ENCODE peak calls at places on chromosomes 13 and 19, in nine cellular contexts. One of them, this sample, is unnamed. For H3K27me3, the result is how much of the 10 kb centered on the place peaks cover.

GRCh38 chr19:38727868-38728660 is 16.2 kb downstream of the CAPN12 start:
- DNase-seq in effector memory CD4-positive, alpha-beta T cell: no peak
- DNase-seq in DND-41: no peak
- DNase-seq in uterus: peak
- DNase-seq in spleen: peak
- DNase-seq in CD4-positive, CD25-positive, alpha-beta regulatory T cell: no peak
- DNase-seq in CD4-positive, alpha-beta T cell: no peak
- DNase-seq in psoas muscle: no peak
- DNase-seq in CD8-positive, alpha-beta T cell: no peak
- DNase-seq in this sample: no peak

GRCh38 chr19:47729468-47729798 is 15.9 kb upstream of the NOP53 start:
- DNase-seq in effector memory CD4-positive, alpha-beta T cell: no peak
- DNase-seq in DND-41: no peak
- DNase-seq in uterus: peak
- DNase-seq in spleen: no peak
- DNase-seq in CD4-positive, CD25-positive, alpha-beta regulatory T cell: no peak
- DNase-seq in CD4-positive, alpha-beta T cell: no peak
- DNase-seq in psoas muscle: peak
- DNase-seq in CD8-positive, alpha-beta T cell: no peak
- DNase-seq in this sample: peak

GRCh38 chr13:29418026-29418425 is 177.5 kb downstream of the SLC7A1 start:
- DNase-seq in effector memory CD4-positive, alpha-beta T cell: no peak
- DNase-seq in DND-41: no peak
- DNase-seq in uterus: no peak
- DNase-seq in spleen: no peak
- DNase-seq in CD4-positive, CD25-positive, alpha-beta regulatory T cell: no peak
- DNase-seq in CD4-positive, alpha-beta T cell: no peak
- DNase-seq in psoas muscle: no peak
- DNase-seq in CD8-positive, alpha-beta T cell: no peak
- DNase-seq in this sample: no peak

GRCh38 chr13:105878119-105878518 is 657.3 kb downstream of the EFNB2 start:
- DNase-seq in effector memory CD4-positive, alpha-beta T cell: no peak
- DNase-seq in DND-41: no peak
- DNase-seq in uterus: no peak
- DNase-seq in spleen: no peak
- DNase-seq in CD4-positive, CD25-positive, alpha-beta regulatory T cell: no peak
- DNase-seq in CD4-positive, alpha-beta T cell: no peak
- DNase-seq in psoas muscle: no peak
- DNase-seq in CD8-positive, alpha-beta T cell: no peak
- DNase-seq in this sample: no peak

GRCh38 chr13:77702364-77702763 is 4.9 kb downstream of the SLAIN1 start:
- DNase-seq in effector memory CD4-positive, alpha-beta T cell: no peak
- DNase-seq in DND-41: no peak
- DNase-seq in uterus: no peak
- DNase-seq in spleen: no peak
- DNase-seq in CD4-positive, CD25-positive, alpha-beta regulatory T cell: no peak
- DNase-seq in CD4-positive, alpha-beta T cell: no peak
- DNase-seq in psoas muscle: no peak
- DNase-seq in CD8-positive, alpha-beta T cell: no peak
- DNase-seq in this sample: no peak

GRCh38 chr13:47215741-47216140 is 318.9 kb upstream of the HTR2A start:
- DNase-seq in effector memory CD4-positive, alpha-beta T cell: no peak
- DNase-seq in DND-41: no peak
- DNase-seq in uterus: no peak
- DNase-seq in spleen: no peak
- DNase-seq in CD4-positive, CD25-positive, alpha-beta regulatory T cell: no peak
- DNase-seq in CD4-positive, alpha-beta T cell: no peak
- DNase-seq in psoas muscle: no peak
- DNase-seq in CD8-positive, alpha-beta T cell: no peak
- DNase-seq in this sample: no peak

GRCh38 chr19:9934132-9934950 is 2.0 kb downstream of the OLFM2 start:
- DNase-seq in effector memory CD4-positive, alpha-beta T cell: peak
- DNase-seq in DND-41: peak
- DNase-seq in uterus: peak
- DNase-seq in spleen: peak
- DNase-seq in CD4-positive, CD25-positive, alpha-beta regulatory T cell: peak
- DNase-seq in CD4-positive, alpha-beta T cell: peak
- DNase-seq in psoas muscle: peak
- DNase-seq in CD8-positive, alpha-beta T cell: peak
- DNase-seq in this sample: peak

GRCh38 chr13:113489549-113490495 is 689 bp downstream of the DCUN1D2 start:
- DNase-seq in effector memory CD4-positive, alpha-beta T cell: peak
- DNase-seq in DND-41: peak
- DNase-seq in uterus: peak
- DNase-seq in spleen: no peak
- DNase-seq in CD4-positive, CD25-positive, alpha-beta regulatory T cell: peak
- DNase-seq in CD4-positive, alpha-beta T cell: peak
- DNase-seq in psoas muscle: no peak
- DNase-seq in CD8-positive, alpha-beta T cell: no peak
- DNase-seq in this sample: no peak

GRCh38 chr19:390386-391198 is 18.4 kb downstream of the C2CD4C start:
- DNase-seq in effector memory CD4-positive, alpha-beta T cell: no peak
- DNase-seq in DND-41: no peak
- DNase-seq in uterus: no peak
- DNase-seq in spleen: peak
- DNase-seq in CD4-positive, CD25-positive, alpha-beta regulatory T cell: no peak
- DNase-seq in CD4-positive, alpha-beta T cell: no peak
- DNase-seq in psoas muscle: no peak
- DNase-seq in CD8-positive, alpha-beta T cell: no peak
- DNase-seq in this sample: no peak

GRCh38 chr13:41649659-41650058 is 192.3 kb downstream of the RGCC start:
- DNase-seq in effector memory CD4-positive, alpha-beta T cell: no peak
- DNase-seq in DND-41: no peak
- DNase-seq in uterus: no peak
- DNase-seq in spleen: no peak
- DNase-seq in CD4-positive, CD25-positive, alpha-beta regulatory T cell: no peak
- DNase-seq in CD4-positive, alpha-beta T cell: no peak
- DNase-seq in psoas muscle: no peak
- DNase-seq in CD8-positive, alpha-beta T cell: no peak
- DNase-seq in this sample: no peak

GRCh38 chr13:41652735-41653361 is 195.5 kb downstream of the RGCC start:
- DNase-seq in effector memory CD4-positive, alpha-beta T cell: no peak
- DNase-seq in DND-41: peak
- DNase-seq in uterus: peak
- DNase-seq in spleen: no peak
- DNase-seq in CD4-positive, CD25-positive, alpha-beta regulatory T cell: peak
- DNase-seq in CD4-positive, alpha-beta T cell: peak
- DNase-seq in psoas muscle: no peak
- DNase-seq in CD8-positive, alpha-beta T cell: no peak
- DNase-seq in this sample: no peak

GRCh38 chr13:41651413-41652068 is 194.2 kb downstream of the RGCC start:
- DNase-seq in effector memory CD4-positive, alpha-beta T cell: no peak
- DNase-seq in DND-41: no peak
- DNase-seq in uterus: no peak
- DNase-seq in spleen: no peak
- DNase-seq in CD4-positive, CD25-positive, alpha-beta regulatory T cell: no peak
- DNase-seq in CD4-positive, alpha-beta T cell: no peak
- DNase-seq in psoas muscle: no peak
- DNase-seq in CD8-positive, alpha-beta T cell: no peak
- DNase-seq in this sample: no peak

GRCh38 chr13:41648314-41648935 is 191.1 kb downstream of the RGCC start:
- DNase-seq in effector memory CD4-positive, alpha-beta T cell: no peak
- DNase-seq in DND-41: no peak
- DNase-seq in uterus: no peak
- DNase-seq in spleen: no peak
- DNase-seq in CD4-positive, CD25-positive, alpha-beta regulatory T cell: no peak
- DNase-seq in CD4-positive, alpha-beta T cell: no peak
- DNase-seq in psoas muscle: no peak
- DNase-seq in CD8-positive, alpha-beta T cell: no peak
- DNase-seq in this sample: no peak

DNA sequence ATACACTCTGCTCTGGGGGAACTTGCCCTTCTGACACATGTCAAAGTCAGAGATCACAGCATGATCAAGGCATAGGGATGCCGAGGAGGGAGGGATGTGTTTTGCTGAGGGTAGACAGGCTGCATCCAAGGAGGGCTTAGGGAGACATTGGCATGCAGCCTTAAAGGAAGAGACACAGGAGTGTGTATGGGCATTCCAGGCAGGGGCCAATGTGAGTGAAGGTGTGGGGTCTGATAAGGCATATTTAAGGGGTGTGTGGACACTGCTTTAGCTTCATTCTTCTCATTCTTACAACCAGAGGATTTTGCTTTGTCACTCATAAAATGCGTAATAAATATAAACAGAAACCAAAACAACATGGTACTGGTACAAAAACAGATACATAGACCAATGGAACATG is 193.4 kb downstream of the RGCC start:
- DNase-seq in effector memory CD4-positive, alpha-beta T cell: no peak
- DNase-seq in DND-41: no peak
- DNase-seq in uterus: no peak
- DNase-seq in spleen: no peak
- DNase-seq in CD4-positive, CD25-positive, alpha-beta regulatory T cell: no peak
- DNase-seq in CD4-positive, alpha-beta T cell: no peak
- DNase-seq in psoas muscle: no peak
- DNase-seq in CD8-positive, alpha-beta T cell: no peak
- DNase-seq in this sample: no peak
- H3K27ac ChIP-seq in effector memory CD4-positive, alpha-beta T cell: no peak
- H3K27ac ChIP-seq in DND-41: no peak
- H3K27ac ChIP-seq in uterus: peak
- H3K27ac ChIP-seq in spleen: no peak
- H3K27ac ChIP-seq in CD4-positive, CD25-positive, alpha-beta regulatory T cell: no peak
- H3K27ac ChIP-seq in CD4-positive, alpha-beta T cell: no peak
- H3K27ac ChIP-seq in psoas muscle: no peak
- H3K27ac ChIP-seq in CD8-positive, alpha-beta T cell: no peak
- H3K27ac ChIP-seq in this sample: no peak

DNA sequence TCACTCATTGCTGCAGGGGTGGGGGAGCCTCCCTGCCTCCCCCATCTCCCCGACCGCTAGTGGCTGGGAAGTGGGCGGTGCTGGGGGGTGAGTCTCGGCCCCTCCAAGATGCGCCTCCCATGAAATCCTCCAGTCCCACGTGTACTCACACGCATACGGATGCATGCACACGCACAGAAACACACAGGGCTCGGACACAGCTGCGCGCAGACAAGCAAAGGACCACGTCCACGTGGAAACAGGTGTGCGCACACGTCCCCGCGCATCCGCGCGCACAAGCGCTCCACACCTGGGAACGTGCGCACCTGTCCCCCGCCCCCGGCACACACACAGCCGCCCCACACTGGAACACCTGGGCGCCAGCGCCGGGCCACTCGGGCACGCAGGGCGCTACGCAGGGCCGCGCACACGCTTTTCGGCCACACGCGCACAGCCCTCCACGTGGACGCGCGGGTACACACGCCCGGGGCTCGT is 680 bp downstream of the MATK start:
- DNase-seq in effector memory CD4-positive, alpha-beta T cell: no peak
- DNase-seq in DND-41: peak
- DNase-seq in uterus: no peak
- DNase-seq in spleen: peak
- DNase-seq in CD4-positive, CD25-positive, alpha-beta regulatory T cell: no peak
- DNase-seq in CD4-positive, alpha-beta T cell: no peak
- DNase-seq in psoas muscle: no peak
- DNase-seq in CD8-positive, alpha-beta T cell: no peak
- DNase-seq in this sample: no peak
- H3K27me3 ChIP-seq in effector memory CD4-positive, alpha-beta T cell: under half
- H3K27me3 ChIP-seq in DND-41: under half
- H3K27me3 ChIP-seq in uterus: under half
- H3K27me3 ChIP-seq in spleen: under half
- H3K27me3 ChIP-seq in CD4-positive, CD25-positive, alpha-beta regulatory T cell: under half
- H3K27me3 ChIP-seq in CD4-positive, alpha-beta T cell: under half
- H3K27me3 ChIP-seq in psoas muscle: under half
- H3K27me3 ChIP-seq in CD8-positive, alpha-beta T cell: under half
- H3K27me3 ChIP-seq in this sample: under half

DNA sequence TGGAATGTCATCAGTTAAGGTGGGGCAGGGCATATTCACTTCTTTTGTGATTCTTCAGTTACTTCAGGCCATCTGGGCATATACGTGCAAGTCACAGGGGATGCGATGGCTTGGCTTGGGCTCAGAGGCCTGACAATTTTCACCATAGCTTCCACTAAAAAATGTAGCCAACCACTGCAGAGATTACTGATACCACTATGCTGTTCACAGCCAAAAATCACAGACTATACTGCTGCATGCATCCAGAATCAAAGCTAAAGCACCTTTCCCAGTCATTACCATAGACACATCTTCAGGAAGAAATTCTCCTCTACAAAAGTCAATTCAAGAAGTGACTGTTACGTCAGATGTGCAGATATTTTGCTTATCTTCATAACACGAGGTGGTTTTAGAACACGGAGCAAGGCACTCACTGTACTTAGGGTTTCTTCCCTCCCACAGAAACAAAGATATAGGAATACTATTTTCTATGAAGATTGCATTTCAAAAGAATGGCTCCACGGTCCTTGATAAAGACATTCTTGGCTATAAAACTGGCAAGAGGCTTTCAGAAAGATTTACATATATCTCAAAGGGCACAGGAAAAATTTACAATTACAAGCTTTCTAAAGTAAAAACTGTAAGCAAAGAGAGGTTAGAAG is 1556.6 kb upstream of the PRR20A start:
- DNase-seq in effector memory CD4-positive, alpha-beta T cell: no peak
- DNase-seq in DND-41: no peak
- DNase-seq in uterus: no peak
- DNase-seq in spleen: no peak
- DNase-seq in CD4-positive, CD25-positive, alpha-beta regulatory T cell: no peak
- DNase-seq in CD4-positive, alpha-beta T cell: no peak
- DNase-seq in psoas muscle: no peak
- DNase-seq in CD8-positive, alpha-beta T cell: no peak
- DNase-seq in this sample: no peak
- H3K27ac ChIP-seq in effector memory CD4-positive, alpha-beta T cell: no peak
- H3K27ac ChIP-seq in DND-41: no peak
- H3K27ac ChIP-seq in uterus: no peak
- H3K27ac ChIP-seq in spleen: no peak
- H3K27ac ChIP-seq in CD4-positive, CD25-positive, alpha-beta regulatory T cell: no peak
- H3K27ac ChIP-seq in CD4-positive, alpha-beta T cell: no peak
- H3K27ac ChIP-seq in psoas muscle: no peak
- H3K27ac ChIP-seq in CD8-positive, alpha-beta T cell: no peak
- H3K27ac ChIP-seq in this sample: no peak

GRCh38 chr19:49459388-49459787 is 6.4 kb downstream of the ALDH16A1 start:
- DNase-seq in effector memory CD4-positive, alpha-beta T cell: no peak
- DNase-seq in DND-41: no peak
- DNase-seq in uterus: no peak
- DNase-seq in spleen: no peak
- DNase-seq in CD4-positive, CD25-positive, alpha-beta regulatory T cell: no peak
- DNase-seq in CD4-positive, alpha-beta T cell: no peak
- DNase-seq in psoas muscle: no peak
- DNase-seq in CD8-positive, alpha-beta T cell: no peak
- DNase-seq in this sample: no peak

GRCh38 chr19:49463960-49464740 is 9.9 kb upstream of the FLT3LG start:
- DNase-seq in effector memory CD4-positive, alpha-beta T cell: no peak
- DNase-seq in DND-41: no peak
- DNase-seq in uterus: no peak
- DNase-seq in spleen: no peak
- DNase-seq in CD4-positive, CD25-positive, alpha-beta regulatory T cell: no peak
- DNase-seq in CD4-positive, alpha-beta T cell: no peak
- DNase-seq in psoas muscle: no peak
- DNase-seq in CD8-positive, alpha-beta T cell: no peak
- DNase-seq in this sample: no peak

GRCh38 chr19:49458567-49458903 is 5.5 kb downstream of the ALDH16A1 start:
- DNase-seq in effector memory CD4-positive, alpha-beta T cell: no peak
- DNase-seq in DND-41: no peak
- DNase-seq in uterus: no peak
- DNase-seq in spleen: no peak
- DNase-seq in CD4-positive, CD25-positive, alpha-beta regulatory T cell: no peak
- DNase-seq in CD4-positive, alpha-beta T cell: no peak
- DNase-seq in psoas muscle: no peak
- DNase-seq in CD8-positive, alpha-beta T cell: no peak
- DNase-seq in this sample: no peak

GRCh38 chr19:49462492-49462891 is 9.5 kb downstream of the ALDH16A1 start:
- DNase-seq in effector memory CD4-positive, alpha-beta T cell: no peak
- DNase-seq in DND-41: no peak
- DNase-seq in uterus: no peak
- DNase-seq in spleen: no peak
- DNase-seq in CD4-positive, CD25-positive, alpha-beta regulatory T cell: no peak
- DNase-seq in CD4-positive, alpha-beta T cell: no peak
- DNase-seq in psoas muscle: no peak
- DNase-seq in CD8-positive, alpha-beta T cell: no peak
- DNase-seq in this sample: no peak

GRCh38 chr19:49461656-49462055 is 8.6 kb downstream of the ALDH16A1 start:
- DNase-seq in effector memory CD4-positive, alpha-beta T cell: no peak
- DNase-seq in DND-41: no peak
- DNase-seq in uterus: no peak
- DNase-seq in spleen: no peak
- DNase-seq in CD4-positive, CD25-positive, alpha-beta regulatory T cell: no peak
- DNase-seq in CD4-positive, alpha-beta T cell: no peak
- DNase-seq in psoas muscle: no peak
- DNase-seq in CD8-positive, alpha-beta T cell: no peak
- DNase-seq in this sample: no peak
- H3K27me3 ChIP-seq in effector memory CD4-positive, alpha-beta T cell: under half
- H3K27me3 ChIP-seq in DND-41: under half
- H3K27me3 ChIP-seq in uterus: under half
- H3K27me3 ChIP-seq in spleen: under half
- H3K27me3 ChIP-seq in CD4-positive, CD25-positive, alpha-beta regulatory T cell: under half
- H3K27me3 ChIP-seq in CD4-positive, alpha-beta T cell: under half
- H3K27me3 ChIP-seq in psoas muscle: under half
- H3K27me3 ChIP-seq in CD8-positive, alpha-beta T cell: under half
- H3K27me3 ChIP-seq in this sample: under half

This sample was measured in upper lobe of right lung.